ENCODE peak calls at places on chromosome 16, in seven cellular contexts. W, N, S, A, K, M and O are unnamed samples.

GRCh38 chr16:66961065-66961744 is at the start of gene CES3:
- DNase-seq in W (peak), N (peak), S (peak), A (peak), K (peak), M (peak), O (peak)

GRCh38 chr16:71474864-71475263 is 12.8 kb upstream of the ZNF23 start:
- DNase-seq in W (no peak), N (no peak), S (peak), A (no peak), K (no peak), M (peak), O (peak)

GRCh38 chr16:53053967-53054669 is 673 bp upstream of the CHD9 start:
- DNase-seq in W (peak), N (peak), S (no peak), A (no peak), K (no peak), M (no peak), O (no peak)

GRCh38 chr16:678858-679807 is 1.1 kb upstream of the STUB1 start:
- DNase-seq in W (peak), N (peak), S (peak), A (peak), K (no peak), M (no peak), O (peak)

GRCh38 chr16:49305406-49305805 is 23.8 kb upstream of the CBLN1 start:
- DNase-seq in W (no peak), N (no peak), S (no peak), A (no peak), K (no peak), M (no peak), O (no peak)

GRCh38 chr16:56344518-56345405 is 80.6 kb downstream of the AMFR start:
- DNase-seq in W (no peak), N (no peak), S (no peak), A (no peak), K (peak), M (no peak), O (no peak)

GRCh38 chr16:70684146-70685060 is 1.4 kb downstream of the MTSS2 start:
- DNase-seq in W (no peak), N (no peak), S (no peak), A (no peak), K (no peak), M (no peak), O (no peak)

GRCh38 chr16:55912022-55912421 is 36.8 kb upstream of the CES5A start:
- DNase-seq in W (no peak), N (no peak), S (no peak), A (no peak), K (peak), M (no peak), O (no peak)

GRCh38 chr16:88012360-88012759 is 61.1 kb downstream of the BANP start:
- DNase-seq in W (peak), N (no peak), S (no peak), A (no peak), K (no peak), M (no peak), O (no peak)

GRCh38 chr16:63578791-63579190 is 1542.6 kb upstream of the CDH8 start:
- DNase-seq in W (no peak), N (no peak), S (no peak), A (no peak), K (no peak), M (no peak), O (no peak)

GRCh38 chr16:1919680-1919998 is 1.4 kb upstream of the HS3ST6 start:
- DNase-seq in W (no peak), N (no peak), S (no peak), A (no peak), K (no peak), M (no peak), O (no peak)

GRCh38 chr16:12231666-12232065 is 255.1 kb downstream of the SNX29 start:
- DNase-seq in W (no peak), N (no peak), S (peak), A (no peak), K (no peak), M (peak), O (no peak)

GRCh38 chr16:89712476-89712805 is 8.3 kb downstream of the VPS9D1 start:
- DNase-seq in W (no peak), N (no peak), S (no peak), A (no peak), K (no peak), M (no peak), O (no peak)

GRCh38 chr16:70805380-70805779 is 4.4 kb upstream of the VAC14 start:
- DNase-seq in W (no peak), N (no peak), S (peak), A (no peak), K (no peak), M (no peak), O (no peak)